ENCODE peak calls at places on chromosomes 12 and 14, in ten cellular contexts. I, K, R, H, M, S, F, D, N and A are unnamed samples.

GRCh38 chr14:75885829-75886228 is 96.0 kb downstream of the TGFB3 start:
- DNase-seq in M (no peak), I (peak; percentile 64), R (no peak), D (no peak), S (no peak), K (no peak), N (no peak), F (no peak), H (peak; percentile 52), A (peak; percentile 63)

GRCh38 chr12:96400631-96401060 is 407 bp upstream of the CDK17 start:
- DNase-seq in M (no peak), R (no peak), K (no peak), F (no peak), H (no peak), D (no peak), I (peak; percentile 39), N (no peak), S (no peak), A (peak; percentile 61)

GRCh38 chr12:91394903-91395302 is 212.3 kb upstream of the DCN start:
- DNase-seq in S (no peak), R (no peak), F (no peak), N (no peak), M (no peak), D (no peak), I (no peak), H (no peak), K (no peak), A (no peak)

GRCh38 chr12:10189653-10190052 is 10.8 kb downstream of the TMEM52B start:
- DNase-seq in S (no peak), F (no peak), I (peak; percentile 66), K (peak; percentile 35), D (peak; percentile 28), N (no peak), M (no peak), R (no peak), H (no peak), A (peak; percentile 15)

GRCh38 chr12:132342322-132342721 is 12.9 kb upstream of the GALNT9 start:
- DNase-seq in D (no peak), R (no peak), I (no peak), F (no peak), M (no peak), S (no peak), N (peak; percentile 36), H (no peak), K (no peak), A (no peak)

GRCh38 chr14:74886001-74886400 is 4.3 kb downstream of the DLST start:
- DNase-seq in R (no peak), I (peak; percentile 98), D (no peak), H (peak; percentile 96), F (peak; percentile 90), M (no peak), K (no peak), S (no peak), N (no peak), A (peak; percentile 97)

GRCh38 chr12:61706783-61707182 is 553.4 kb upstream of the USP15 start:
- DNase-seq in N (no peak), K (no peak), H (no peak), I (no peak), D (no peak), F (no peak), S (no peak), R (no peak), M (no peak), A (no peak)

GRCh38 chr12:48937170-48937569 is 11.9 kb upstream of the FKBP11 start:
- DNase-seq in F (no peak), I (no peak), S (no peak), K (no peak), R (peak; percentile 21), H (no peak), N (no peak), D (no peak), M (no peak), A (no peak)

GRCh38 chr12:129440278-129440677 is 463.5 kb downstream of the TMEM132D start:
- DNase-seq in R (no peak), N (no peak), H (no peak), S (no peak), D (no peak), K (no peak), F (no peak), I (no peak), M (no peak), A (no peak)

GRCh38 chr12:24480766-24481449 is 468.0 kb downstream of the BCAT1 start:
- DNase-seq in I (no peak), S (no peak), K (no peak), F (no peak), H (no peak), M (no peak), N (no peak), D (no peak), R (no peak), A (no peak)

GRCh38 chr12:15796493-15797141 is 7.4 kb upstream of the EPS8 start:
- DNase-seq in D (no peak), S (no peak), H (no peak), I (peak; percentile 72), F (no peak), K (no peak), N (no peak), M (no peak), R (no peak), A (no peak)

GRCh38 chr14:105330491-105330895 is 15.9 kb downstream of the PACS2 start:
- DNase-seq in I (peak; percentile 60), F (no peak), H (peak; percentile 55), S (no peak), D (no peak), N (no peak), K (no peak), R (no peak), M (peak; percentile 72), A (peak; percentile 65)

GRCh38 chr14:55107766-55108554 is 21.1 kb upstream of the LGALS3 start:
- DNase-seq in I (peak; percentile 98), S (peak; percentile 86), K (peak; percentile 94), F (peak; percentile 97), R (no peak), H (peak; percentile 97), N (no peak), D (peak; percentile 90), M (peak; percentile 96), A (peak; percentile 99)
- H3K4me3 ChIP-seq in I (no peak overlapping the region), S (no peak overlapping the region), K (no peak overlapping the region), F (no peak overlapping the region), R (no peak overlapping the region), H (peak overlapping the region; percentile 69), N (no peak overlapping the region), D (peak overlapping the region; percentile 29), M (no peak overlapping the region), A (peak overlapping the region; percentile 38)

GRCh38 chr12:111775205-111776193 is 8.8 kb downstream of the ALDH2 start:
- DNase-seq in R (peak; percentile 80), K (peak; percentile 83), F (peak; percentile 61), D (peak; percentile 88), M (peak; percentile 94), N (peak; percentile 53), I (peak; percentile 93), H (peak; percentile 67), S (peak; percentile 86), A (peak; percentile 96)
- H3K4me3 ChIP-seq in R (peak overlapping the region; percentile 21), K (no peak overlapping the region), F (no peak overlapping the region), D (peak overlapping the region; percentile 53), M (peak overlapping the region; percentile 27), N (no peak overlapping the region), I (no peak overlapping the region), H (peak overlapping the region; percentile 45), S (no peak overlapping the region), A (peak overlapping the region; percentile 1)

GRCh38 chr14:92656306-92656705 is 92.1 kb downstream of the LGMN start:
- DNase-seq in H (no peak), R (no peak), K (no peak), M (no peak), D (no peak), S (no peak), I (no peak), F (no peak), N (no peak), A (no peak)
- H3K4me3 ChIP-seq in H (no peak overlapping the region), R (no peak overlapping the region), K (no peak overlapping the region), M (peak overlapping the region; percentile 3), D (peak overlapping the region; percentile 1), S (no peak overlapping the region), I (no peak overlapping the region), F (no peak overlapping the region), N (no peak overlapping the region), A (no peak overlapping the region)

GRCh38 chr12:6120796-6121473 is 3.5 kb downstream of the VWF start:
- DNase-seq in F (no peak), S (no peak), N (no peak), I (no peak), H (no peak), K (no peak), M (no peak), R (no peak), D (no peak), A (no peak)
- H3K4me3 ChIP-seq in F (no peak overlapping the region), S (peak overlapping the region; percentile 6), N (no peak overlapping the region), I (no peak overlapping the region), H (no peak overlapping the region), K (no peak overlapping the region), M (no peak overlapping the region), R (no peak overlapping the region), D (peak overlapping the region; percentile 63), A (no peak overlapping the region)

GRCh38 chr12:53388932-53389331 is 9.0 kb downstream of the SP1 start:
- DNase-seq in S (no peak), R (no peak), D (no peak), I (no peak), K (no peak), M (no peak), F (no peak), N (no peak), H (no peak), A (no peak)
- H3K4me3 ChIP-seq in S (no peak overlapping the region), R (peak overlapping the region; percentile 56), D (peak overlapping the region; percentile 73), I (no peak overlapping the region), K (peak overlapping the region; percentile 13), M (no peak overlapping the region), F (no peak overlapping the region), N (no peak overlapping the region), H (peak overlapping the region; percentile 69), A (peak overlapping the region; percentile 39)